ENCODE peak calls at places on chromosomes 1 and 21, in four cellular contexts. R, U, D and T are unnamed samples.

GRCh38 chr1:16026723-16027484 is 5.1 kb downstream of the CLCNKA start:
- DNase-seq in U (no peak), D (no peak), R (no peak), T (no peak)

GRCh38 chr1:10733967-10734366 is 62.5 kb downstream of the CASZ1 start:
- DNase-seq in U (no peak), D (no peak), R (no peak), T (no peak)

GRCh38 chr1:38000529-38001453 is 4.5 kb downstream of the FHL3 start:
- DNase-seq in D (no peak), U (no peak), R (no peak), T (no peak)

GRCh38 chr1:170001266-170001665 is 73.2 kb downstream of the KIFAP3 start:
- DNase-seq in D (no peak), R (no peak), U (no peak), T (no peak)

GRCh38 chr1:234631721-234632125 is 21.7 kb upstream of the IRF2BP2 start:
- DNase-seq in R (no peak), D (no peak), U (no peak), T (no peak)

GRCh38 chr21:40200962-40201361 is 333.7 kb downstream of the PCP4 start:
- DNase-seq in D (no peak), R (no peak), U (no peak), T (no peak)

GRCh38 chr1:192445849-192446489 is 129.2 kb downstream of the RGS21 start:
- DNase-seq in D (no peak), R (peak; percentile 35), U (peak; percentile 15), T (peak; percentile 60)

GRCh38 chr21:26469789-26470188 is 103.3 kb downstream of the CYYR1 start:
- DNase-seq in D (no peak), R (peak; percentile 43), U (no peak), T (no peak)